ENCODE peak calls at places on chromosomes 16 and 17, in four cellular contexts. One of them, this sample, is unnamed. For H3K4me1, the result is how much of the 10 kb centered on the place peaks cover.

GRCh38 chr16:14454391-14454790 is 175.7 kb downstream of the PARN start:
- DNase-seq in colonic mucosa: no peak
- DNase-seq in A549: no peak
- DNase-seq in lower lobe of right lung: no peak
- DNase-seq in this sample: no peak

GRCh38 chr17:78231991-78232759 is 744 bp downstream of the TMEM235 start:
- DNase-seq in colonic mucosa: no peak
- DNase-seq in lower lobe of right lung: no peak
- DNase-seq in A549: no peak
- DNase-seq in this sample: peak

GRCh38 chr17:65817951-65818350 is 256.5 kb upstream of the AXIN2 start:
- DNase-seq in colonic mucosa: no peak
- DNase-seq in lower lobe of right lung: no peak
- DNase-seq in A549: no peak
- DNase-seq in this sample: no peak

GRCh38 chr17:79777166-79777843 is 643 bp upstream of the CBX2 start:
- DNase-seq in lower lobe of right lung: peak
- DNase-seq in A549: peak
- DNase-seq in colonic mucosa: peak
- DNase-seq in this sample: peak

GRCh38 chr17:17510456-17511292 is 14.5 kb upstream of the RASD1 start:
- DNase-seq in colonic mucosa: no peak
- DNase-seq in A549: no peak
- DNase-seq in lower lobe of right lung: peak
- DNase-seq in this sample: peak

GRCh38 chr17:17774009-17774881 is 62.5 kb downstream of the SREBF1 start:
- DNase-seq in colonic mucosa: peak
- DNase-seq in lower lobe of right lung: no peak
- DNase-seq in A549: peak
- DNase-seq in this sample: peak

GRCh38 chr16:68041783-68042182 is 18.7 kb downstream of the DUS2 start:
- DNase-seq in A549: no peak
- DNase-seq in lower lobe of right lung: no peak
- DNase-seq in colonic mucosa: no peak
- DNase-seq in this sample: no peak

GRCh38 chr16:138049-138417 is 440 bp downstream of the NPRL3 start:
- DNase-seq in A549: peak
- DNase-seq in lower lobe of right lung: no peak
- DNase-seq in colonic mucosa: no peak
- DNase-seq in this sample: peak

GRCh38 chr17:28710948-28711722 is 553 bp downstream of the PROCA1 start:
- DNase-seq in lower lobe of right lung: peak
- DNase-seq in A549: peak
- DNase-seq in colonic mucosa: peak
- DNase-seq in this sample: peak
- H3K4me3 ChIP-seq in lower lobe of right lung: peak
- H3K4me3 ChIP-seq in A549: peak
- H3K4me3 ChIP-seq in colonic mucosa: peak
- H3K4me3 ChIP-seq in this sample: peak

GRCh38 chr17:35539659-35540026 is 2.2 kb upstream of the SLFN12L start:
- DNase-seq in A549: no peak
- DNase-seq in colonic mucosa: no peak
- DNase-seq in lower lobe of right lung: no peak
- DNase-seq in this sample: no peak
- TF ChIP-seq CTCF in A549: peak
- TF ChIP-seq CTCF in colonic mucosa: peak
- TF ChIP-seq CTCF in lower lobe of right lung: peak
- TF ChIP-seq CTCF in this sample: no peak

GRCh38 chr17:57440522-57441269 is 184.4 kb downstream of the MSI2 start:
- DNase-seq in A549: peak
- DNase-seq in colonic mucosa: peak
- DNase-seq in lower lobe of right lung: peak
- DNase-seq in this sample: peak
- H3K4me1 ChIP-seq in A549: half or more
- H3K4me1 ChIP-seq in colonic mucosa: under half
- H3K4me1 ChIP-seq in lower lobe of right lung: under half
- H3K4me1 ChIP-seq in this sample: under half

DNA sequence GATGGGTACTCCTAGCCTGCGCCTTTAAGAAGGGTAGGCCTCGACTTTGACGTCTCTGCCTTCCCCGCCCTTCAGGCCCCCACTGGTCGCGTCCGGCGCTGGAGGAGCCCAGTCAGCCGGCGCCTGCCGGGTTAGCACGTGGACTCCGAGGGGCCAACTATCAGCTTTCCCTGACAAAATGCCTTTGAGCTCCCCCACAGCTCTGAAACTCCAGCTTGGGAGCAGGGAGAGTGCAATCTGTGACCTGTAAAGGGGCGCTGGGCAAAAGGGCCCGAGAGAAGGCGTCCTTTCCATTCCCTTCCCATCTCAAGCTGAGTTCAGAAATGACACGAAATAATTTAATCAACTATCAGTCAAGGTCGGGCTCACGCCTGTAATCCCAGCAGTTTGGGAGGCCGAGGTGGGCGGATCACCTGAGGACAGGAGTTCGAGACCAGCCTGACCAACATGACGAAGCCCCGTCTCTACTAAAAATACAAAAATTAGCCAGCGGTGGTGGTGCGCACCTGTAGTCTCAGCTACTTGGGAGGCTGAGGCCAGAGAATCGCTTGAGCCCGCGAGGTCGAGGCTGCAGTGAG is 2.3 kb upstream of the SLC25A39 start:
- DNase-seq in lower lobe of right lung: peak
- DNase-seq in A549: peak
- DNase-seq in colonic mucosa: peak
- DNase-seq in this sample: peak
- H3K4me3 ChIP-seq in lower lobe of right lung: peak
- H3K4me3 ChIP-seq in A549: peak
- H3K4me3 ChIP-seq in colonic mucosa: no peak
- H3K4me3 ChIP-seq in this sample: no peak

GRCh38 chr16:47136101-47136820 is 7.5 kb downstream of the NETO2 start:
- DNase-seq in lower lobe of right lung: no peak
- DNase-seq in A549: no peak
- DNase-seq in colonic mucosa: no peak
- DNase-seq in this sample: no peak

GRCh38 chr16:47134550-47134949 is 9.2 kb downstream of the NETO2 start:
- DNase-seq in lower lobe of right lung: no peak
- DNase-seq in colonic mucosa: no peak
- DNase-seq in A549: no peak
- DNase-seq in this sample: no peak

GRCh38 chr16:47129755-47130435 is 13.8 kb downstream of the NETO2 start:
- DNase-seq in A549: no peak
- DNase-seq in colonic mucosa: no peak
- DNase-seq in lower lobe of right lung: no peak
- DNase-seq in this sample: no peak

GRCh38 chr16:47132310-47132709 is 11.4 kb downstream of the NETO2 start:
- DNase-seq in colonic mucosa: no peak
- DNase-seq in A549: no peak
- DNase-seq in lower lobe of right lung: no peak
- DNase-seq in this sample: no peak
- TF ChIP-seq CTCF in colonic mucosa: no peak
- TF ChIP-seq CTCF in A549: no peak
- TF ChIP-seq CTCF in lower lobe of right lung: no peak
- TF ChIP-seq CTCF in this sample: no peak

DNA sequence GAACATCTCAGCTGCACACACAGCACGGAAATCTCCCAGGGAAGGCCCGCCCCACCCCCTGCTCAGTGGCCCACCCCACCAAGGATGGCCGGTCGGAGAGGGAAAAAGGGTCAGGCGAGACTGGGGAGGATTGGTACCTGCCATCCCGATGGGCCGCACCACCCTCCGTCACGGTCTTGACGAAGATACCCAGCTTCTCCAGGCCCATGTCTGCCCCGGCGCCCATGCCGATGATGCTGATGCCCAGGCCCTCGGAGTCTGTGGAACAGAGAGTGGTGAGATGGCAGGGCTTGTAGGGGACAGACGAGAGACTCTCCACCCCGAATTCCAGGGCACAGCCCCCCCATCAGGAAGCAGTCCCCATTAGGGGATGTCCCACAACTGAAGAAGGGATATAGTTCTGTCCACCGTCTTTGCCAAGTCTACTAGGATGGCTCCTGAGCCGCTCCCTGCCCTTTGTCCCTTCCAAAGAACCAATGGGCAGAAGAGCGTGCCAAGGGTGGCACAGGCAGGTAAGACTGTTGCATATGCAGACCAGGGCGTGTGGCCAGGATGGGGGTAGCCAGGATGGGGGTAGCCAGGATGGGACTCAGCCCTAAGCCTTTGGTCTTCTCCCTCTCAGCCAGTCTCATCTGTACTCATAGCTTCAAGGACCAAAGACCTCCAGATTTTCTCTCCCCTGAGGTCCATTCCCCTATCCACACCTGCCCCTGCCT is 6.9 kb downstream of the PPP1R9B start:
- DNase-seq in colonic mucosa: no peak
- DNase-seq in lower lobe of right lung: no peak
- DNase-seq in A549: no peak
- DNase-seq in this sample: peak
- H3K4me1 ChIP-seq in colonic mucosa: under half
- H3K4me1 ChIP-seq in lower lobe of right lung: half or more
- H3K4me1 ChIP-seq in A549: under half
- H3K4me1 ChIP-seq in this sample: under half

GRCh38 chr16:51147776-51148673 is 3.0 kb downstream of the SALL1 start:
- DNase-seq in lower lobe of right lung: no peak
- DNase-seq in A549: no peak
- DNase-seq in colonic mucosa: no peak
- DNase-seq in this sample: no peak
- H3K4me3 ChIP-seq in lower lobe of right lung: no peak
- H3K4me3 ChIP-seq in A549: no peak
- H3K4me3 ChIP-seq in colonic mucosa: no peak
- H3K4me3 ChIP-seq in this sample: peak

GRCh38 chr17:9828296-9829059 is 2.8 kb downstream of the GLP2R start:
- DNase-seq in colonic mucosa: no peak
- DNase-seq in A549: no peak
- DNase-seq in lower lobe of right lung: no peak
- DNase-seq in this sample: no peak

GRCh38 chr17:9839433-9839832 is 13.7 kb downstream of the GLP2R start:
- DNase-seq in A549: peak
- DNase-seq in colonic mucosa: no peak
- DNase-seq in lower lobe of right lung: no peak
- DNase-seq in this sample: no peak

GRCh38 chr17:9837551-9838471 is 12.1 kb downstream of the GLP2R start:
- DNase-seq in lower lobe of right lung: no peak
- DNase-seq in A549: peak
- DNase-seq in colonic mucosa: no peak
- DNase-seq in this sample: no peak

GRCh38 chr17:9829343-9829742 is 3.6 kb downstream of the GLP2R start:
- DNase-seq in lower lobe of right lung: no peak
- DNase-seq in A549: no peak
- DNase-seq in colonic mucosa: no peak
- DNase-seq in this sample: no peak

GRCh38 chr17:9833922-9834321 is 8.2 kb downstream of the GLP2R start:
- DNase-seq in colonic mucosa: no peak
- DNase-seq in lower lobe of right lung: no peak
- DNase-seq in A549: no peak
- DNase-seq in this sample: no peak
- TF ChIP-seq CTCF in colonic mucosa: no peak
- TF ChIP-seq CTCF in lower lobe of right lung: no peak
- TF ChIP-seq CTCF in A549: no peak
- TF ChIP-seq CTCF in this sample: no peak

This sample was measured in kidney.